ENCODE peak calls at places on chromosomes 2 and 18, in six cellular contexts. Z is transverse colon, T is stomach, D is heart left ventricle, U is breast epithelium, I is spleen. M is an unnamed sample.

GRCh38 chr18:56843241-56843640 is 192.1 kb downstream of the WDR7 start:
- DNase-seq in T (no peak), Z (no peak), I (no peak), D (no peak), U (no peak), M (no peak)

GRCh38 chr18:58862851-58863538 is 1.7 kb upstream of the ZNF532 start:
- DNase-seq in T (peak; percentile 27), I (peak; percentile 82), Z (peak; percentile 28), U (no peak), D (peak; percentile 39), M (peak; percentile 27)

GRCh38 chr2:201254331-201254730 is 6.0 kb upstream of the CASP8 start:
- DNase-seq in U (no peak), Z (peak; percentile 61), I (no peak), D (no peak), T (peak; percentile 43), M (no peak)

GRCh38 chr2:64607381-64607780 is 46.3 kb downstream of the SERTAD2 start:
- DNase-seq in I (no peak), Z (no peak), D (no peak), U (no peak), T (no peak), M (no peak)

GRCh38 chr2:20288941-20289340 is 61.7 kb downstream of the PUM2 start:
- DNase-seq in Z (no peak), U (no peak), I (no peak), T (no peak), D (no peak), M (no peak)

GRCh38 chr18:22710628-22711380 is 222.3 kb upstream of the RBBP8 start:
- DNase-seq in T (peak; percentile 35), I (no peak), Z (peak; percentile 47), D (peak; percentile 36), U (no peak), M (peak; percentile 20)

GRCh38 chr2:137223722-137224121 is 458.4 kb downstream of the THSD7B start:
- DNase-seq in Z (no peak), U (no peak), I (no peak), D (no peak), T (no peak), M (no peak)

GRCh38 chr18:64409511-64409910 is 260.6 kb upstream of the LINC00305 start:
- DNase-seq in T (no peak), Z (no peak), U (no peak), D (no peak), I (no peak), M (no peak)

GRCh38 chr2:204533629-204534370 is 11.5 kb upstream of the PARD3B start:
- DNase-seq in Z (no peak), U (no peak), D (no peak), T (no peak), I (no peak), M (no peak)

DNA sequence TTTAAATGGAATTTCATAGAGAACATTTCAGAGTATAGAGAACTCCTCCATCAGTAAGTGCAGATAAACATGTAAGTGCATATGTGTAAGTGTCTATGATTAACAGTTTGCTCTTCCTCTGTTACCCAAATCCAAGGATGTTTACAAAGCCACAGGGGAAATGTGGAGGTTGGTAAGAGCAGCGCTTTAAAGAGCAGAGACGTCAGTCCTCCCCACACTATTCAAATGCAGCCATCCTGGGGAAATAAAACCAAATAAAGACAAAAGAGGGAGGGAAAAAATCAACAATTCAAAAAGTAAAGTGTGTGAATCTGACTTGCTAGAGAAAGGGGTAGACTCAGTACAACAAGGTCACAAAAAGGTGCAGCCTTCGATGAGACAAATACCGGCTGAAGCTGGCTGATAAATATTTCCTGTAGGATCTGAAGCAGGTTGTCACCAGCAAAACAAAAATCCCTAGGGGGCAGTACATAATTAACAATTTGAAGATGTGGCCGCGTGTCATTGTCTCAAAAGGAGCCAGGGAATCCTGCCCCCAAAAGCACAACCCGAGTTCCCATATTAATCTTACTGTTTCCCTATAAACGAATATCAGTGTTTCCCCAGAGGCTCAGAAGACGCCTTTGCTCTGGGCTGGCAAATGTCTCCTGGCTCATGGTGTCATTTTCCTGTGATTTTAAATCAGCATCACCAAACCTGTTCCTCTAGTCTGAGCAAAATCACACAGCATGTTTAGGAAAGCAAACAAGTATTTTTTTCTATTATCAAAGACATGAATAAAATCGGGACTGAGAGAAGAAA is 216.5 kb downstream of the CDCA7 start:
- DNase-seq in I (no peak), U (no peak), T (no peak), Z (no peak), D (no peak), M (peak; percentile 31)
- TF ChIP-seq CTCF in I (peak; percentile 22), U (no peak), T (peak; percentile 20), Z (peak; percentile 15), D (peak; percentile 50), M (peak; percentile 20)

GRCh38 chr2:28752608-28752984 is 966 bp downstream of the PPP1CB start:
- DNase-seq in Z (no peak), U (no peak), T (no peak), I (no peak), D (no peak), M (no peak)

GRCh38 chr2:28750316-28751101 is 1.1 kb upstream of the PPP1CB start:
- DNase-seq in T (no peak), U (no peak), Z (peak; percentile 28), I (no peak), D (no peak), M (peak; percentile 35)

GRCh38 chr2:28753043-28753683 is 1.5 kb downstream of the PPP1CB start:
- DNase-seq in I (peak; percentile 79), Z (peak; percentile 82), T (peak; percentile 73), D (peak; percentile 37), U (peak; percentile 68), M (peak; percentile 82)

GRCh38 chr2:28751102-28751955 is at the start of gene PPP1CB:
- DNase-seq in U (peak; percentile 96), I (peak; percentile 99), Z (peak; percentile 97), T (peak; percentile 97), D (peak; percentile 98), M (peak; percentile 97)

DNA sequence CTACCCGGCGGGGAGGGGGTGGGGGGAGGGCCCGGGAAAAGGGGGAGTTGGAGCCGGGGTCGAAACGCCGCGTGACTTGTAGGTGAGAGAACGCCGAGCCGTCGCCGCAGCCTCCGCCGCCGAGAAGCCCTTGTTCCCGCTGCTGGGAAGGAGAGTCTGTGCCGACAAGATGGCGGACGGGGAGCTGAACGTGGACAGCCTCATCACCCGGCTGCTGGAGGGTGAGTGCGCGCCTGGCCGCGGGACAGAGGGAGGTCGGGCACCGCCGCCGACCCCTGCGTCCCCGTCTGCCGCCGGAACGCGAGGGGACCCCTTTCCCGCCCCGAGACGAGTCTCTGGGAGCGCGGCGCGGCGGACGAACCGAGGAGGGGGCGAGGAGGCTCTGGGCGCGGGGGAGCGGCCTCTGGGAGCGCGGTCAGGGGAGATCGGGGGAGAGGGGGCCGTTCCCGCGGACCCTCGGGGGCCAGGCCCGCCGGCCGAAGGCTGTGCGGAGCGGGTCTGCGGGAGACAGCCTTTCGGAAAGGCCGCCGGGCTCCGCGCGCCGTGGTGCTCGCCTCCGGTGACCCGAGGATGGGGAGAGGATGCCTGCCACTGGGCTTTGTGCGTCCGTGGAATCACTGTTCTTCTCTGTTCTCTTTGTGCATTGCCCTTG is 452 bp downstream of the PPP1CB start:
- DNase-seq in U (no peak), Z (no peak), T (peak; percentile 37), I (peak; percentile 95), D (no peak), M (peak; percentile 40)
- TF ChIP-seq POLR2A in U (no peak), Z (no peak), T (no peak), I (no peak), D (no peak), M (no peak)

GRCh38 chr2:80326214-80326613 is 21.7 kb upstream of the LRRTM1 start:
- DNase-seq in Z (no peak), T (no peak), I (no peak), D (no peak), U (no peak), M (peak; percentile 8)
- TF ChIP-seq CTCF in Z (no peak), T (no peak), I (no peak), D (peak; percentile 70), U (no peak), M (peak; percentile 26)

DNA sequence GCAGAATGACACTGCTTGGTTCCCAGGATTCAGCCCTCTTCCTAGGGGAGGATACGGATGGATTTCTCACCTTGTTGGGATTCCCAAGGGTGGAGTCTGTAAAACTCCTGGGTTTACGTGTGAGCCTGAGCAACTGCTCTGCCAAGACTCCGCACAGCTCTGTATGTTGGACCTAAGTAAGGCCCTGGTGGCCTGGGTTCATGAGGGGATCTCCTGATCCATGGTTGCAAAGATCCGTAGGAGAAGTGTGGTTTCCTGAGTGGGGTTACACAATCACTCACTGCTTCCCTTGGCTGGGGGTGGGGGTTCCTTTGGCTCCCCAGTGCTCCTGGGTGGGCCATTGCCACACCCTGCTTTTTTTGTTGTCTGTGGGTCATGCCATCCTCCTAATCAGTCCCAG is 37.7 kb downstream of the ANKRD12 start:
- DNase-seq in I (no peak), T (no peak), D (no peak), Z (no peak), U (no peak), M (no peak)
- TF ChIP-seq POLR2A in I (no peak), T (no peak), D (no peak), Z (no peak), U (no peak), M (no peak)

DNA sequence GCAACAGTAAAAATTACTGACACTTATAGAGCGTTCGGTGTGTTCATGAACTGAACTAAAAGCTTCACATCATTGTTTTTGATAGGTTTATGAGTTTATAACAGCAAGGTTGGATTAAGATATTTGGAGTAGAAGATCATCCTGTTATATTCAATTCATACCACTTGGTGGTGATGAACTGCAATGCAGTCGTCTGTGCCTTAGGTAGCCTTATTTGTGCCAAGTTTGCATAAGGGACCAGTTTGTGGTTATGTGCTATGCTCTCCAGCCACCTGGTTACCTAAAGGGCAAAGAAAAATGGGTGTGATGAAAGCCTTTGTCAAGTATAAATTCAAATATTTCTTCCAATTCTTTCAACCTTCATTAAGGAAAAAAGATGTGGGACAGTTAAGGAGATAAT is 150.9 kb upstream of the KCNH7 start:
- DNase-seq in Z (no peak), I (no peak), T (no peak), U (no peak), D (no peak), M (no peak)
- TF ChIP-seq CTCF in Z (no peak), I (no peak), T (no peak), U (no peak), D (no peak), M (no peak)

GRCh38 chr2:231680992-231681852 is 27.1 kb upstream of the PTMA start:
- DNase-seq in I (peak; percentile 85), D (peak; percentile 92), U (no peak), Z (peak; percentile 82), T (peak; percentile 84), M (peak; percentile 88)
- TF ChIP-seq POLR2A in I (no peak), D (no peak), U (no peak), Z (peak; percentile 19), T (no peak), M (peak; percentile 84)

GRCh38 chr2:138985881-138986280 is 205.7 kb upstream of the NXPH2 start:
- DNase-seq in Z (no peak), T (no peak), D (no peak), I (no peak), U (no peak), M (no peak)
- TF ChIP-seq CTCF in Z (no peak), T (no peak), D (no peak), I (no peak), U (no peak), M (no peak)

GRCh38 chr2:96184188-96184587 is 24.4 kb downstream of the STARD7 start:
- DNase-seq in Z (no peak), I (no peak), U (no peak), T (no peak), D (no peak), M (no peak)
- TF ChIP-seq POLR2A in Z (no peak), I (no peak), U (no peak), T (no peak), D (no peak), M (no peak)